ENCODE peak calls at places on chromosomes 12 and 14, in seven cellular contexts. A is endodermal cell, Z is GM12878, Q is AG09309, Y is cardiac muscle cell, O is uterus, E is AG04450. V is an unnamed sample.

GRCh38 chr12:122413516-122414404 is 8.7 kb downstream of the CLIP1 start:
- DNase-seq in A (no peak), Z (no peak), Q (no peak), Y (peak), O (no peak), E (no peak), V (no peak)

GRCh38 chr12:6215932-6216494 is 15.8 kb downstream of the CD9 start:
- DNase-seq in A (peak), Z (no peak), Q (peak), Y (peak), O (peak), E (no peak), V (peak)

GRCh38 chr12:106084048-106084671 is 54.6 kb downstream of the NUAK1 start:
- DNase-seq in A (peak), Z (no peak), Q (peak), Y (peak), O (no peak), E (no peak), V (no peak)

GRCh38 chr14:46902837-46903236 is 251.3 kb upstream of the RPL10L start:
- DNase-seq in A (peak), Z (no peak), Q (no peak), Y (no peak), O (no peak), E (no peak), V (no peak)

GRCh38 chr12:39805651-39806050 is 186.0 kb upstream of the ABCD2 start:
- DNase-seq in A (no peak), Z (no peak), Q (no peak), Y (no peak), O (no peak), E (no peak), V (no peak)

GRCh38 chr12:105279460-105280056 is 43.6 kb upstream of the APPL2 start:
- DNase-seq in A (peak), Z (no peak), Q (no peak), Y (peak), O (no peak), E (no peak), V (no peak)

GRCh38 chr12:94140556-94140955 is 7.8 kb upstream of the PLXNC1 start:
- DNase-seq in A (peak), Z (no peak), Q (no peak), Y (peak), O (no peak), E (no peak), V (no peak)

GRCh38 chr12:104582739-104583138 is 126.0 kb downstream of the CHST11 start:
- DNase-seq in A (no peak), Z (peak), Q (no peak), Y (no peak), O (no peak), E (no peak), V (no peak)

GRCh38 chr14:64572721-64573508 is 23.2 kb downstream of the PPP1R36 start:
- DNase-seq in A (no peak), Z (no peak), Q (no peak), Y (no peak), O (no peak), E (peak), V (no peak)

GRCh38 chr14:67717048-67717447 is 15.4 kb downstream of the RDH12 start:
- DNase-seq in A (no peak), Z (no peak), Q (no peak), Y (no peak), O (no peak), E (no peak), V (no peak)

GRCh38 chr12:95784286-95784685 is 6.3 kb downstream of the NTN4 start:
- DNase-seq in A (no peak), Z (no peak), Q (no peak), Y (no peak), O (no peak), E (no peak), V (no peak)

GRCh38 chr12:124542021-124542941 is 25.1 kb downstream of the NCOR2 start:
- DNase-seq in A (no peak), Z (no peak), Q (no peak), Y (no peak), O (no peak), E (no peak), V (no peak)

GRCh38 chr14:101232340-101233015 is 328.8 kb upstream of the DIO3 start:
- DNase-seq in A (peak), Z (no peak), Q (no peak), Y (no peak), O (no peak), E (no peak), V (no peak)
- TF ChIP-seq CTCF in A (no peak), Z (no peak), Q (no peak), Y (no peak), O (no peak), E (no peak), V (no peak)

GRCh38 chr14:37198907-37199306 is 1.2 kb downstream of the MIPOL1 start:
- DNase-seq in A (no peak), Z (no peak), Q (no peak), Y (no peak), O (no peak), E (no peak), V (no peak)
- H3K4me3 ChIP-seq in A (peak), Z (no peak), Q (no peak), Y (peak), O (no peak), E (peak), V (peak)

GRCh38 chr14:69651653-69652052 is 40.3 kb downstream of the SUSD6 start:
- DNase-seq in A (no peak), Z (no peak), Q (no peak), Y (no peak), O (no peak), E (no peak), V (no peak)

GRCh38 chr14:69654109-69654508 is 42.7 kb downstream of the SUSD6 start:
- DNase-seq in A (no peak), Z (no peak), Q (no peak), Y (no peak), O (no peak), E (no peak), V (no peak)

GRCh38 chr14:69650948-69651369 is 39.6 kb downstream of the SUSD6 start:
- DNase-seq in A (peak), Z (no peak), Q (no peak), Y (peak), O (no peak), E (no peak), V (no peak)

GRCh38 chr14:69648480-69649414 is 37.4 kb downstream of the SUSD6 start:
- DNase-seq in A (no peak), Z (peak), Q (no peak), Y (peak), O (no peak), E (peak), V (no peak)

DNA sequence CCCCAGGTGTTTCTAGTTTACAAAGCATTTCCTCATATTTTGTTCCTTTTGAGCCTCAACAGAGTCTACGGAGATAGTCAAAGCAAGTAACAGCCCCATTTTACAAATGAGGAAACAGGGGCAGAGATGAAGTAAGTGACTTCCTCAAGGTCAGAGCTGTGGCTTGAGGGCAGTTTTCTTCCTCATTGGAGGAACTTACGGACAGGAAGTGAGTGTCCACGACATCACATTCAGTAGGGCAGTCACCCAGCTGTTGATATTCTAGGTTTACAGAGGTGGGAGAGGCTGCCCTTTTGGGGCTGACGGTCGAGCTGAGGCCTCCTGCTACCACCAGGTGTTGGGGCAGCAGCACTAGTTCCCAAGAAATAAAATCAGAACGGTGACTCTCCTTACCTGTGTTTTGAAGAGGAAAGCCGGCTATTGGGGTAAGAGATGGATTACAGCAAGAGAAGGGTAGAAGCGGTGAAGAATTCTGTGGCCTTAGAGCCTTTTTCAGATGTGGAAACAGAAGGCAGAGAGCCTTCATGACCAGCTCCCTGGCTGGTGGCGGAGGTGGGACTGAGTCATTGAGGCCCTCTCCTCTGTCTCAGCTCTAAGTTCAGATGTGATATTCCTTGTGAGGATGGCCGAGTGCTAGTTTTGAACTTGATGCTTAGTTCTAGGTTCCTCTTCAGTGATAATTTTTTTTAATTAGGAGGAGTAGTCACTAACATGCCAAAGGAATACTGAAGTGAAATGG is 41.7 kb downstream of the SUSD6 start:
- DNase-seq in A (no peak), Z (no peak), Q (no peak), Y (no peak), O (no peak), E (no peak), V (no peak)
- TF ChIP-seq CTCF in A (peak), Z (no peak), Q (no peak), Y (no peak), O (no peak), E (no peak), V (no peak)

GRCh38 chr12:57746025-57746424 is 1.2 kb downstream of the TSPAN31 start:
- DNase-seq in A (no peak), Z (no peak), Q (no peak), Y (no peak), O (no peak), E (no peak), V (no peak)
- H3K4me3 ChIP-seq in A (peak), Z (peak), Q (peak), Y (no peak), O (no peak), E (peak), V (peak)

GRCh38 chr14:88146881-88147649 is 142.1 kb downstream of the GPR65 start:
- DNase-seq in A (no peak), Z (no peak), Q (no peak), Y (no peak), O (no peak), E (no peak), V (no peak)

GRCh38 chr14:88140874-88141273 is 135.9 kb downstream of the GPR65 start:
- DNase-seq in A (peak), Z (no peak), Q (no peak), Y (no peak), O (no peak), E (no peak), V (no peak)

GRCh38 chr14:88142990-88143389 is 138.1 kb downstream of the GPR65 start:
- DNase-seq in A (no peak), Z (no peak), Q (no peak), Y (no peak), O (no peak), E (no peak), V (no peak)

DNA sequence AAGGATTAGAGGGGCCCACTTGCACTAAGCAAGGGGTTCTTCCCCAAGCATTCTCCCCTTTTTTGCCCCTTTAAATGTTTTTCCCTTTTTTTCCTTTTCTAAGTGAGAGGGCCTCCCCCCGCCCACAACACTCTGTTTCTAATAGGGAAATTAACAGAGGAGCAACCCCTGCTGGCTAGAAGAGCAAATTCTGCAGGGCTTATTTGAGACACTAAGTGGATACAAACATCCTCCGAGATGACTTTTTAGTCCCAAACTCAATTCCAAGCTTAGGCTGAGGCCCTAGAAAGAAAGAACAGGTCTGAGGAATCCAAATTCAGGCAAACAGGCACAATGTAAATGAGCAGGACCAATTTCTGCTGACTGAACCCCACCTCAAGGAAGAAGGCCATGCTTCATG is 138.9 kb downstream of the GPR65 start:
- DNase-seq in A (no peak), Z (no peak), Q (no peak), Y (no peak), O (no peak), E (no peak), V (no peak)
- TF ChIP-seq CTCF in A (peak), Z (no peak), Q (no peak), Y (no peak), O (no peak), E (no peak), V (no peak)

DNA sequence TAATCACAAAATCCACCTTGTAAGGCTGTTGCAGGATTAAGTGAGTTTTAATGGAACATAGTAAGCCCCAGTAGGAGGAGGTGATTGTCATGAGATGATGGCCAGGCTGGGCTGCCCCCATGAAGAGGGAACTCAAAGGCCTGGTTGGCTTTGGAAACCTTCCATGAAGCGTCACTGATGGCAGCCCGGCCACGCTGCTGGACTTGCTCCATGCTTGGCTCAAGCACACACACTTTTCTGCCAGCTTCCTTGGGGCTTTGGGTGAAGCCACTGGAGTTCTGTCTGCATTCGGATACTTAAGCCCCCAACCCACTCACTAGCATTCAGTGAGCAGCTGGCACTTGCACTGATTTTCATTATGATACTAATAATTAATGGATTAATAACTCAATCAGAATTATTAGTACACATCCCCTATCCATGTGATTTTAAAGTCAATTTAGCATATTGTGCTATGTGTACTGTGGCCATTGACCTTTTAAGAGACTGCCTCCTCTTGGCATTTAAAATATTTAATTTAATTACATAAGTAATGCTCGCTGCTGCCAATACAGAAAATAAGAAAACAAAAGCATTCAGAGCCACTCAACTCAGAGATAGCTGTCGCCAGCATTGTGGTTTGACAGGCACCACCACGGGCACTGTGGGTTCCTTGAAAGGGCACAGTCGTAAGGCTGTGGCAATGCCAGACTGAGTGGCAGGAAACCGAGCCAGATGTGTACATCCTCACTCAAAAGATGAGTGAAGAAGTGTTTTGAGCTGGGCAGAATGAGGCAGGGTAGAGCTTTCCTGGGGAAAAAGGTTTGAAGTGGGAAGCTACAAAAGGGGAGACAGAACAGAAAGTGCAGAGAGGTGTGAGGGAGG is 15.9 kb downstream of the KRT85 start:
- DNase-seq in A (peak), Z (no peak), Q (no peak), Y (no peak), O (no peak), E (no peak), V (no peak)
- H3K4me3 ChIP-seq in A (no peak), Z (no peak), Q (no peak), Y (no peak), O (no peak), E (no peak), V (no peak)

V was measured in epithelial cell of proximal tubule.